ENCODE peak calls at places on chromosomes 16 and 17, in seven cellular contexts. G is pancreas, D is colonic mucosa, S is heart right ventricle, Q is BJ, X is choroid plexus epithelial cell, N is kidney. V is an unnamed sample.

GRCh38 chr17:56653877-56654276 is 60.4 kb downstream of the NOG start:
- DNase-seq in G (no peak), D (no peak), S (no peak), Q (no peak), X (peak; percentile 55), N (no peak), V (peak; percentile 65)

GRCh38 chr16:79810449-79811189 is 210.1 kb upstream of the MAF start:
- DNase-seq in G (no peak), D (no peak), S (no peak), Q (no peak), X (peak; percentile 13), N (no peak), V (no peak)

GRCh38 chr16:69408451-69408850 is 16.0 kb upstream of the CYB5B start:
- DNase-seq in G (no peak), D (peak; percentile 86), S (peak; percentile 24), Q (no peak), X (no peak), N (no peak), V (no peak)

GRCh38 chr16:66460703-66461102 is 33.6 kb downstream of the BEAN1 start:
- DNase-seq in G (no peak), D (no peak), S (no peak), Q (no peak), X (no peak), N (no peak), V (no peak)

GRCh38 chr17:71187145-71187878 is 933.5 kb upstream of the SOX9 start:
- DNase-seq in G (no peak), D (no peak), S (no peak), Q (no peak), X (no peak), N (no peak), V (no peak)

GRCh38 chr16:79278506-79278905 is 322.0 kb downstream of the MAF start:
- DNase-seq in G (no peak), D (no peak), S (no peak), Q (no peak), X (no peak), N (no peak), V (no peak)

GRCh38 chr16:81987706-81988105 is 23.6 kb downstream of the SDR42E1 start:
- DNase-seq in G (no peak), D (no peak), S (no peak), Q (no peak), X (no peak), N (no peak), V (no peak)

GRCh38 chr16:85562102-85562786 is 50.9 kb upstream of the GSE1 start:
- DNase-seq in G (no peak), D (no peak), S (no peak), Q (no peak), X (no peak), N (peak; percentile 87), V (no peak)

GRCh38 chr17:78991906-78992532 is 12.3 kb upstream of the LGALS3BP start:
- DNase-seq in G (peak; percentile 47), D (no peak), S (no peak), Q (no peak), X (no peak), N (no peak), V (no peak)

GRCh38 chr17:3474212-3474611 is 1.6 kb upstream of the ASPA start:
- DNase-seq in G (no peak), D (no peak), S (no peak), Q (no peak), X (peak; percentile 27), N (no peak), V (no peak)

GRCh38 chr16:54096607-54097006 is 190.0 kb downstream of the IRX3 start:
- DNase-seq in G (no peak), D (no peak), S (no peak), Q (no peak), X (no peak), N (no peak), V (no peak)

GRCh38 chr16:49332589-49333267 is 40.9 kb upstream of the C16orf78 start:
- DNase-seq in G (no peak), D (no peak), S (no peak), Q (no peak), X (no peak), N (no peak), V (no peak)

GRCh38 chr17:51118330-51119195 is 2.1 kb downstream of the SPAG9 start:
- DNase-seq in G (peak; percentile 72), D (peak; percentile 90), S (peak; percentile 21), Q (no peak), X (no peak), N (no peak), V (no peak)

GRCh38 chr17:27559996-27560481 is 70.9 kb upstream of the LGALS9 start:
- DNase-seq in G (no peak), D (peak; percentile 66), S (peak; percentile 87), Q (no peak), X (peak; percentile 93), N (peak; percentile 91), V (no peak)

DNA sequence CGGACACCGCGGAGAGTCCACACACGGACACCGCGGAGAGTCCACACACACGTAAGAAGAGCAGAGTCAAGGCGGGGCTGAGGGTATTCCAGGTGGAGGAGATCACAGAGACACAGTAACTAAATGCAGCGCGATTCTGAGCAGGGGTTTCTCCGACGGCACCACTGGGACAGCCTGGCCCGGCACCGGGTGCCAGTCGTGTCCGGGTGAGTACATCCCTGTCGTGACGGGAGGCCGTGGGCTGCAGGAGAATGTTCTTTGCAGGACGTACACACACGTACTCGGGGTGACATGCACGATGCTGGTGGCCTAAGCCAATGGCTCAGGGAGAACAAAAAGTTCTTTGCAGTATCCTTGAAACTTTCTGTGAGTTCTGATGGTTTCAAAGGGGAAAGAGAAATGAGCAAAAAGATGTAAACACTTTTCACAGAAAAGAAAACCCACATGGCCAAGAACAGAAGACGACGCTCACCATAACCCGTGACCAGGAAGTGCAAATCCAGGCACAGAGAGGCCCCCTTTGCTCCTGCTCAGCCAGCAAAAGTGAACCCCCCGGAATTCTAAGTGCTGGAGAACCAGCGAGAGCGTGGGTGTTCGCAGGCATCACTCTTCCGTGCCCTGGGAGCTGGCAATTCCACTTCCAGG is 53.7 kb upstream of the METRNL start:
- DNase-seq in G (no peak), D (no peak), S (no peak), Q (no peak), X (no peak), N (no peak), V (no peak)
- TF ChIP-seq CTCF in G (no peak), D (no peak), S (no peak), Q (no peak), X (no peak), N (no peak), V (no peak)

DNA sequence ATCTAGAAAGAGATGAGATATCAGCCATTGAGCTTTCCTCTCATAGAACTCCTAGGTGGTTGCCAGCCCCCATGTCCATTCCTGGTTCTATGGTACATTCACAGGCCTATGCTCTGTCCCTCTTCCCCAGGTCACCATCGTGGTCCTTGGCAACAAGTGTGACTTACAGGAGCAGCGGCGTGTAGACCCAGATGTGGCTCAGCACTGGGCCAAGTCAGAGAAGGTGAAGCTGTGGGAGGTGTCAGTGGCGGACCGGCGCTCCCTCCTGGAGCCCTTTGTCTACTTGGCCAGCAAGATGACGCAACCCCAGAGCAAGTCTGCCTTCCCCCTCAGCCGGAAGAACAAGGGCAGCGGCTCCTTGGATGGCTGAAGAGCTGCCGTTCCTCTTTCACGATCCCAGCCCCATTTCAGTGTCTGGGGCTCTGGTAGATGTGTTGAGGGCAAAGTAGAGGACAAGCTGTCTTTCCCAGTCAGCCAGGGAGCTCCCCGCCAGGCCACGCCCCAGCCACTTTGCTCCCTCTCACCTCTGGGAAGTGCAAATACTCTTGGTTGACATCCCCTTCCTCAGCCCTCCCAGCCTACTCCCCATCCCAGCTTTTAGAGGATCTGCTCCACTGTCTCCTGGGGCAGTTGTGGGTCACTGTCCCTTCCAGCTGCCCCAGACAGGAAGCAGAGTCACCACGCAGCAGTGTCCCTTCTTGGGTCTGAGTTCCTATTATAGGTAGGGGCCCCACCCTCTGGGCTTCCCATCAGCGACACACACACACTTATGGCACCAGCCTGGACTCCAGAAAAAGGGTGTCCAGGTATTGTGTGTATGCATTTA is 3.8 kb downstream of the NKIRAS2 start:
- DNase-seq in G (no peak), D (peak; percentile 25), S (no peak), Q (no peak), X (no peak), N (peak; percentile 77), V (no peak)
- TF ChIP-seq CTCF in G (no peak), D (no peak), S (no peak), Q (no peak), X (no peak), N (no peak), V (no peak)

GRCh38 chr17:37213927-37214326 is 161.9 kb upstream of the C17orf78 start:
- DNase-seq in G (no peak), D (no peak), S (no peak), Q (no peak), X (no peak), N (no peak), V (no peak)

GRCh38 chr17:37207103-37207502 is 168.7 kb upstream of the C17orf78 start:
- DNase-seq in G (no peak), D (no peak), S (no peak), Q (no peak), X (no peak), N (no peak), V (no peak)

GRCh38 chr17:37206299-37206698 is 169.5 kb upstream of the C17orf78 start:
- DNase-seq in G (no peak), D (no peak), S (no peak), Q (no peak), X (no peak), N (no peak), V (no peak)

GRCh38 chr17:37212184-37212583 is 163.6 kb upstream of the C17orf78 start:
- DNase-seq in G (no peak), D (no peak), S (no peak), Q (no peak), X (peak; percentile 59), N (no peak), V (peak; percentile 13)
- TF ChIP-seq CTCF in G (no peak), D (no peak), S (no peak), Q (peak; percentile 39), X (peak; percentile 52), N (no peak), V (peak; percentile 61)

GRCh38 chr16:27171584-27171983 is 31.7 kb upstream of the KDM8 start:
- DNase-seq in G (no peak), D (no peak), S (no peak), Q (no peak), X (no peak), N (no peak), V (no peak)

GRCh38 chr16:27174798-27175197 is 28.5 kb upstream of the KDM8 start:
- DNase-seq in G (no peak), D (no peak), S (no peak), Q (no peak), X (peak; percentile 76), N (no peak), V (peak; percentile 72)

GRCh38 chr16:27168790-27169189 is 34.5 kb upstream of the KDM8 start:
- DNase-seq in G (no peak), D (no peak), S (no peak), Q (no peak), X (no peak), N (no peak), V (no peak)

GRCh38 chr16:27174007-27174406 is 29.3 kb upstream of the KDM8 start:
- DNase-seq in G (no peak), D (no peak), S (no peak), Q (no peak), X (no peak), N (no peak), V (no peak)

DNA sequence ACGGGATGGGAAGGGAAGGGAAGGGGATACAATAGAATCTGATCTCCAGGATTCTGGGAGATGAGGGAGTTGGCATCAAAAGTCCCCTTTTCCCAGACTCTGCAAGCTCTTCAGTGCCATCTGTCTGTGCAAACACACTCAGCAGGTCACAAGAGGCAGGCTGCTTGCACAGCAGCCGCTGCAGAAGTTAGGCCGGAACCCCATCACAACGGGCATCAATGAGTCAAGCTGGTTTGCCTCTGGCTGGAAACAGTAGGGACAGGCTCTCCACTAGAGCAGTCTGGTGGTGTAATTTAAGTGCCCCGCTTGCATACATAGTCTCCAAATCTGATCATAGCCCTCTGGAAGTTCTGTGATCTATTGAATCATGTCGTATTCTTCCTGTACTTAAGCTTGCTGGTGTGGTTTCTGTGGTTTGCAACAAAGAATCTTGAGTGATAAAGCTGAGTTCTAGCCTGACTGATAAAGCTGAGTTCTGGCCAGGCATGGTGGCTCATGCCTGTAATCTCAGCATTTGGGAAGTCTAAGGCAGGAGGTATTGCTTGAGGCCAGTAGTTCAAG is 33.7 kb upstream of the KDM8 start:
- DNase-seq in G (no peak), D (peak; percentile 30), S (no peak), Q (no peak), X (peak; percentile 93), N (no peak), V (peak; percentile 97)
- TF ChIP-seq CTCF in G (no peak), D (no peak), S (no peak), Q (peak; percentile 27), X (peak; percentile 55), N (no peak), V (peak; percentile 48)

V was measured in HFFc6.